ENCODE peak calls at places on chromosome 21, in ten cellular contexts. P is suprapubic skin, E is fibroblast of lung, O is epithelial cell of esophagus, V is HFFc6, A is cardiac muscle cell, L is Calu3, X is endothelial cell of umbilical vein, H is GM20000, I is H9. Q is an unnamed sample.

GRCh38 chr21:26443291-26443690 is 129.8 kb downstream of the CYYR1 start:
- DNase-seq in P (no peak), E (no peak), O (no peak), V (no peak), A (no peak), L (no peak), X (no peak), H (no peak), I (no peak), Q (no peak)

GRCh38 chr21:14215971-14216621 is at the start of gene RBM11:
- DNase-seq in P (peak; percentile 80), E (peak; percentile 16), O (peak; percentile 75), V (no peak), A (peak; percentile 52), L (peak; percentile 59), X (peak; percentile 8), H (peak; percentile 78), I (peak; percentile 83), Q (no peak)

GRCh38 chr21:35375115-35375514 is 326.0 kb upstream of the RUNX1 start:
- DNase-seq in P (no peak), E (peak; percentile 37), O (peak; percentile 88), V (peak; percentile 96), A (peak; percentile 69), L (no peak), X (peak; percentile 66), H (no peak), I (no peak), Q (no peak)

GRCh38 chr21:31509108-31510017 is 150.1 kb upstream of the SOD1 start:
- DNase-seq in P (no peak), E (no peak), O (peak; percentile 86), V (no peak), A (peak; percentile 44), L (peak; percentile 66), X (no peak), H (peak; percentile 45), I (peak; percentile 78), Q (no peak)

GRCh38 chr21:32826317-32827167 is 55.0 kb upstream of the PAXBP1 start:
- DNase-seq in P (no peak), E (peak; percentile 72), O (peak; percentile 70), V (peak; percentile 49), A (peak; percentile 77), L (peak; percentile 48), X (peak; percentile 64), H (peak; percentile 70), I (peak; percentile 57), Q (no peak)

GRCh38 chr21:46098303-46099141 is 610 bp downstream of the COL6A2 start:
- DNase-seq in P (peak; percentile 77), E (no peak), O (no peak), V (no peak), A (peak; percentile 36), L (no peak), X (no peak), H (no peak), I (peak; percentile 49), Q (no peak)

GRCh38 chr21:44640761-44641160 is 3.6 kb downstream of the KRTAP10-10 start:
- DNase-seq in P (no peak), E (no peak), O (no peak), V (no peak), A (no peak), L (no peak), X (no peak), H (no peak), I (no peak), Q (no peak)

GRCh38 chr21:44671911-44672310 is 5.2 kb upstream of the KRTAP12-2 start:
- DNase-seq in P (no peak), E (no peak), O (no peak), V (no peak), A (no peak), L (no peak), X (no peak), H (no peak), I (no peak), Q (no peak)

GRCh38 chr21:45499970-45500575 is 42.2 kb downstream of the SLC19A1 start:
- DNase-seq in P (peak; percentile 41), E (no peak), O (no peak), V (no peak), A (no peak), L (no peak), X (no peak), H (no peak), I (no peak), Q (no peak)

GRCh38 chr21:22762463-22762862 is 1764.3 kb downstream of the NCAM2 start:
- DNase-seq in P (no peak), E (no peak), O (no peak), V (no peak), A (no peak), L (no peak), X (no peak), H (no peak), I (no peak), Q (no peak)

GRCh38 chr21:34986561-34987533 is 62.3 kb downstream of the RUNX1 start:
- DNase-seq in P (no peak), E (peak; percentile 62), O (peak; percentile 40), V (peak; percentile 89), A (peak; percentile 76), L (peak; percentile 62), X (no peak), H (peak; percentile 64), I (peak; percentile 36), Q (no peak)

GRCh38 chr21:44987301-44987885 is 47.6 kb downstream of the SLX9 start:
- DNase-seq in P (no peak), E (no peak), O (no peak), V (no peak), A (no peak), L (no peak), X (no peak), H (no peak), I (no peak), Q (no peak)

GRCh38 chr21:33854604-33855003 is 61.0 kb downstream of the ATP5PO start:
- DNase-seq in P (no peak), E (no peak), O (peak; percentile 61), V (peak; percentile 10), A (peak; percentile 19), L (no peak), X (peak; percentile 28), H (no peak), I (no peak), Q (no peak)

GRCh38 chr21:36747815-36748381 is 49.0 kb downstream of the SIM2 start:
- DNase-seq in P (no peak), E (no peak), O (peak; percentile 52), V (no peak), A (peak; percentile 51), L (peak; percentile 75), X (peak; percentile 35), H (peak; percentile 84), I (peak; percentile 79), Q (no peak)
- TF ChIP-seq CTCF in P (no peak), E (no peak), O (peak; percentile 18), V (no peak), A (peak; percentile 15), L (peak; percentile 13), X (peak; percentile 39), H (peak; percentile 37), I (peak; percentile 36), Q (peak; percentile 23)

GRCh38 chr21:42670884-42671283 is 17.5 kb downstream of the PDE9A start:
- DNase-seq in P (no peak), E (no peak), O (no peak), V (no peak), A (no peak), L (no peak), X (no peak), H (no peak), I (no peak), Q (no peak)

GRCh38 chr21:42668620-42669019 is 15.2 kb downstream of the PDE9A start:
- DNase-seq in P (no peak), E (no peak), O (no peak), V (no peak), A (no peak), L (no peak), X (no peak), H (no peak), I (no peak), Q (no peak)

GRCh38 chr21:42668193-42668592 is 14.8 kb downstream of the PDE9A start:
- DNase-seq in P (no peak), E (no peak), O (no peak), V (no peak), A (no peak), L (no peak), X (no peak), H (no peak), I (no peak), Q (no peak)

GRCh38 chr21:42670058-42670830 is 16.8 kb downstream of the PDE9A start:
- DNase-seq in P (no peak), E (no peak), O (no peak), V (no peak), A (no peak), L (no peak), X (no peak), H (no peak), I (no peak), Q (no peak)

DNA sequence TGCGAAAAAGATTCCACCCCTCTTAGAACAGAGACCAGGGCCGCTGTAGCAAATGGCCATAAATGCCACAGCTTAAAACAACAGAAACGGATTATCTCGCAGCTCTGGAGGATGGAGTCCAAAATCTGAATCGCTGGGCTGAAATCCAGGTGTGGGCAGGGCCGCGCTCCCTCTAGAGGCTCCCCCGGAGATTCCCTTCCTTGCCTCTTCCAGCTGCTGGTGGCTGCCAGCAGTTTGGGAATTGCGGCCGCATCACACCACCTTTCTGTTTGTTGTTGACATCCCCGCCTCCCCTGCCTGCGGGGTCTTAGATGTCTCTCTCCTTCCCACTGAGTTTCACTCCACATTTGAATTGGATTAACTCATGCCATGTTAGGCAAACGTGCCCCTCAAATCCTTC is 15.6 kb downstream of the PDE9A start:
- DNase-seq in P (no peak), E (no peak), O (no peak), V (no peak), A (peak; percentile 53), L (no peak), X (no peak), H (no peak), I (peak; percentile 67), Q (no peak)
- TF ChIP-seq CTCF in P (no peak), E (no peak), O (peak; percentile 33), V (no peak), A (peak; percentile 47), L (no peak), X (no peak), H (no peak), I (peak; percentile 56), Q (no peak)

DNA sequence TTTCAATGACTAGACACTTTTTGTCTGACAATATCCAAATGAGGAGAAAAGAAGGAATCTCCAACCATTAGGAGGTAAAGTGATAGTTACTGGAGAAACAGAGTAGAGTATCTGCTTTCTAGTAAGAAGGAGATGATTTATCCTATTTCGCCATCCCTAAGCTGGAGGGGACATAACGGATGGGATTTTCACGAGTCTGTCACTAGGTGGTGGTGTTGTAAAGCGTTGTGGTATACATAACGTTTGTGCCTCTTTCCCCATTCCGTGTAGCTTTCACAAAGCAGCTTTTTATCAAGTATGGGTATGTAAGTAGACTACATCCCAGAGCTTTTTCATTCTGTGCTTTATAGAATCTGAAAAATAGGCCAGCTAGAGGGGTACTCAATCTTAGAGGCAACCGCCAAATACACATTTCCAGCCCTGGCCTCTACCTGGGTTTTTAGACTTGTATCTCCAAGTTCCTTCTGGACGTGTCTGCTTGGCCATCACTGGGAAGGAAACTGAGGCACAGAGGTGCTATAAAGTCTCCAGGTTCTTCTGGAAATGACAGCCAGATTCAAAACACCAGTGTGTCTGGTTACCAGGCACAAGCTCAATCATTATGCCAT is 33.3 kb upstream of the FAM3B start:
- DNase-seq in P (no peak), E (peak; percentile 92), O (peak; percentile 87), V (peak; percentile 73), A (peak; percentile 95), L (peak; percentile 56), X (peak; percentile 70), H (peak; percentile 79), I (peak; percentile 45), Q (peak; percentile 69)
- TF ChIP-seq CTCF in P (peak; percentile 68), E (peak; percentile 83), O (peak; percentile 89), V (peak; percentile 82), A (peak; percentile 78), L (peak; percentile 42), X (peak; percentile 63), H (no peak), I (peak; percentile 85), Q (peak; percentile 77)

GRCh38 chr21:30463713-30464112 is 16.5 kb downstream of the KRTAP19-1 start:
- DNase-seq in P (no peak), E (no peak), O (peak; percentile 30), V (no peak), A (no peak), L (no peak), X (no peak), H (no peak), I (no peak), Q (no peak)
- TF ChIP-seq CTCF in P (no peak), E (no peak), O (peak; percentile 73), V (peak; percentile 68), A (no peak), L (no peak), X (peak; percentile 7), H (no peak), I (peak; percentile 78), Q (no peak)

Q was measured in AG09319.